ENCODE peak calls at places on chromosomes 3 and 15, in four cellular contexts. One of them, this sample, is unnamed.

GRCh38 chr3:53806182-53807116 is 39.8 kb downstream of the CHDH start:
- DNase-seq in tibial nerve: no peak
- DNase-seq in stimulated activated CD4-positive, alpha-beta T cell treated with anti-CD3 and anti-CD28 coated beads, Interleukin-12 subunit alpha, Interleukin-12 subunit beta, amount 100 ng/mL, for 4 hours: no peak
- DNase-seq in adrenal gland: peak
- DNase-seq in this sample: no peak

GRCh38 chr3:27216955-27217552 is 152.1 kb downstream of the NEK10 start:
- DNase-seq in tibial nerve: no peak
- DNase-seq in stimulated activated CD4-positive, alpha-beta T cell treated with anti-CD3 and anti-CD28 coated beads, Interleukin-12 subunit alpha, Interleukin-12 subunit beta, amount 100 ng/mL, for 4 hours: no peak
- DNase-seq in adrenal gland: no peak
- DNase-seq in this sample: no peak

GRCh38 chr15:58469432-58470353 is 37.9 kb downstream of the LIPC start:
- DNase-seq in tibial nerve: no peak
- DNase-seq in stimulated activated CD4-positive, alpha-beta T cell treated with anti-CD3 and anti-CD28 coated beads, Interleukin-12 subunit alpha, Interleukin-12 subunit beta, amount 100 ng/mL, for 4 hours: no peak
- DNase-seq in adrenal gland: peak
- DNase-seq in this sample: no peak

GRCh38 chr3:36451816-36452215 is 71.5 kb downstream of the STAC start:
- DNase-seq in tibial nerve: no peak
- DNase-seq in stimulated activated CD4-positive, alpha-beta T cell treated with anti-CD3 and anti-CD28 coated beads, Interleukin-12 subunit alpha, Interleukin-12 subunit beta, amount 100 ng/mL, for 4 hours: no peak
- DNase-seq in adrenal gland: no peak
- DNase-seq in this sample: no peak

GRCh38 chr3:170499562-170500156 is 81.0 kb downstream of the CLDN11 start:
- DNase-seq in tibial nerve: peak
- DNase-seq in stimulated activated CD4-positive, alpha-beta T cell treated with anti-CD3 and anti-CD28 coated beads, Interleukin-12 subunit alpha, Interleukin-12 subunit beta, amount 100 ng/mL, for 4 hours: no peak
- DNase-seq in adrenal gland: peak
- DNase-seq in this sample: peak

GRCh38 chr3:55264933-55265332 is 222.2 kb downstream of the WNT5A start:
- DNase-seq in tibial nerve: no peak
- DNase-seq in stimulated activated CD4-positive, alpha-beta T cell treated with anti-CD3 and anti-CD28 coated beads, Interleukin-12 subunit alpha, Interleukin-12 subunit beta, amount 100 ng/mL, for 4 hours: no peak
- DNase-seq in adrenal gland: no peak
- DNase-seq in this sample: no peak

GRCh38 chr3:53257465-53257864 is 1.6 kb upstream of the TKT start:
- DNase-seq in tibial nerve: no peak
- DNase-seq in stimulated activated CD4-positive, alpha-beta T cell treated with anti-CD3 and anti-CD28 coated beads, Interleukin-12 subunit alpha, Interleukin-12 subunit beta, amount 100 ng/mL, for 4 hours: no peak
- DNase-seq in adrenal gland: no peak
- DNase-seq in this sample: peak

GRCh38 chr3:122101646-122102045 is 46.5 kb downstream of the CD86 start:
- DNase-seq in tibial nerve: no peak
- DNase-seq in stimulated activated CD4-positive, alpha-beta T cell treated with anti-CD3 and anti-CD28 coated beads, Interleukin-12 subunit alpha, Interleukin-12 subunit beta, amount 100 ng/mL, for 4 hours: no peak
- DNase-seq in adrenal gland: no peak
- DNase-seq in this sample: no peak

GRCh38 chr3:40741729-40742128 is 217.0 kb downstream of the ZNF621 start:
- DNase-seq in tibial nerve: peak
- DNase-seq in stimulated activated CD4-positive, alpha-beta T cell treated with anti-CD3 and anti-CD28 coated beads, Interleukin-12 subunit alpha, Interleukin-12 subunit beta, amount 100 ng/mL, for 4 hours: no peak
- DNase-seq in adrenal gland: no peak
- DNase-seq in this sample: no peak

GRCh38 chr3:31962801-31963205 is 18.3 kb downstream of the OSBPL10 start:
- DNase-seq in tibial nerve: no peak
- DNase-seq in stimulated activated CD4-positive, alpha-beta T cell treated with anti-CD3 and anti-CD28 coated beads, Interleukin-12 subunit alpha, Interleukin-12 subunit beta, amount 100 ng/mL, for 4 hours: no peak
- DNase-seq in adrenal gland: no peak
- DNase-seq in this sample: no peak

GRCh38 chr15:68228143-68228970 is 1.2 kb downstream of the CLN6 start:
- DNase-seq in tibial nerve: no peak
- DNase-seq in stimulated activated CD4-positive, alpha-beta T cell treated with anti-CD3 and anti-CD28 coated beads, Interleukin-12 subunit alpha, Interleukin-12 subunit beta, amount 100 ng/mL, for 4 hours: no peak
- DNase-seq in adrenal gland: no peak
- DNase-seq in this sample: no peak

GRCh38 chr15:47429376-47429775 is 287.9 kb upstream of the SEMA6D start:
- DNase-seq in tibial nerve: no peak
- DNase-seq in stimulated activated CD4-positive, alpha-beta T cell treated with anti-CD3 and anti-CD28 coated beads, Interleukin-12 subunit alpha, Interleukin-12 subunit beta, amount 100 ng/mL, for 4 hours: no peak
- DNase-seq in adrenal gland: no peak
- DNase-seq in this sample: no peak

GRCh38 chr15:90159213-90159612 is 41.9 kb upstream of the SEMA4B start:
- DNase-seq in tibial nerve: no peak
- DNase-seq in stimulated activated CD4-positive, alpha-beta T cell treated with anti-CD3 and anti-CD28 coated beads, Interleukin-12 subunit alpha, Interleukin-12 subunit beta, amount 100 ng/mL, for 4 hours: no peak
- DNase-seq in adrenal gland: no peak
- DNase-seq in this sample: no peak

GRCh38 chr3:82461049-82461889 is 699.8 kb upstream of the GBE1 start:
- DNase-seq in tibial nerve: no peak
- DNase-seq in stimulated activated CD4-positive, alpha-beta T cell treated with anti-CD3 and anti-CD28 coated beads, Interleukin-12 subunit alpha, Interleukin-12 subunit beta, amount 100 ng/mL, for 4 hours: no peak
- DNase-seq in adrenal gland: no peak
- DNase-seq in this sample: no peak

GRCh38 chr15:67124911-67125588 is 59.6 kb downstream of the SMAD3 start:
- DNase-seq in tibial nerve: no peak
- DNase-seq in stimulated activated CD4-positive, alpha-beta T cell treated with anti-CD3 and anti-CD28 coated beads, Interleukin-12 subunit alpha, Interleukin-12 subunit beta, amount 100 ng/mL, for 4 hours: no peak
- DNase-seq in adrenal gland: no peak
- DNase-seq in this sample: no peak

GRCh38 chr15:62415498-62415897 is 250.4 kb upstream of the C2CD4B start:
- DNase-seq in tibial nerve: no peak
- DNase-seq in stimulated activated CD4-positive, alpha-beta T cell treated with anti-CD3 and anti-CD28 coated beads, Interleukin-12 subunit alpha, Interleukin-12 subunit beta, amount 100 ng/mL, for 4 hours: no peak
- DNase-seq in adrenal gland: no peak
- DNase-seq in this sample: no peak

GRCh38 chr15:71136159-71137137 is 21.2 kb downstream of the THSD4 start:
- DNase-seq in tibial nerve: no peak
- DNase-seq in stimulated activated CD4-positive, alpha-beta T cell treated with anti-CD3 and anti-CD28 coated beads, Interleukin-12 subunit alpha, Interleukin-12 subunit beta, amount 100 ng/mL, for 4 hours: no peak
- DNase-seq in adrenal gland: no peak
- DNase-seq in this sample: peak

This sample was measured in 8988T.